ENCODE peak calls at places on chromosomes 16 and 17, in four cellular contexts. One of them, this sample, is unnamed.

GRCh38 chr16:31452631-31453106 is 6.6 kb upstream of the ARMC5 start:
- DNase-seq in GM12878: no peak
- DNase-seq in CD8-positive, alpha-beta memory T cell: no peak
- DNase-seq in K562: peak; percentile 41
- DNase-seq in this sample: no peak

GRCh38 chr17:65039349-65039988 is 17.1 kb downstream of the GNA13 start:
- DNase-seq in GM12878: peak; percentile 68
- DNase-seq in CD8-positive, alpha-beta memory T cell: peak; percentile 77
- DNase-seq in K562: no peak
- DNase-seq in this sample: no peak

GRCh38 chr17:35051183-35051578 is 12.3 kb downstream of the RFFL start:
- DNase-seq in GM12878: no peak
- DNase-seq in CD8-positive, alpha-beta memory T cell: peak; percentile 82
- DNase-seq in K562: no peak
- DNase-seq in this sample: no peak

GRCh38 chr17:62671553-62671952 is 44.1 kb downstream of the MRC2 start:
- DNase-seq in GM12878: no peak
- DNase-seq in CD8-positive, alpha-beta memory T cell: no peak
- DNase-seq in K562: peak; percentile 78
- DNase-seq in this sample: peak; percentile 73

GRCh38 chr17:68401288-68401687 is 56.0 kb downstream of the WIPI1 start:
- DNase-seq in GM12878: no peak
- DNase-seq in CD8-positive, alpha-beta memory T cell: no peak
- DNase-seq in K562: no peak
- DNase-seq in this sample: no peak

GRCh38 chr16:56336711-56337110 is 88.6 kb downstream of the AMFR start:
- DNase-seq in GM12878: no peak
- DNase-seq in CD8-positive, alpha-beta memory T cell: no peak
- DNase-seq in K562: no peak
- DNase-seq in this sample: no peak

GRCh38 chr16:11079657-11080187 is 135.4 kb downstream of the CLEC16A start:
- DNase-seq in GM12878: no peak
- DNase-seq in CD8-positive, alpha-beta memory T cell: no peak
- DNase-seq in K562: no peak
- DNase-seq in this sample: no peak

GRCh38 chr16:15690296-15690695 is 40.3 kb downstream of the NDE1 start:
- DNase-seq in GM12878: no peak
- DNase-seq in CD8-positive, alpha-beta memory T cell: no peak
- DNase-seq in K562: no peak
- DNase-seq in this sample: no peak

GRCh38 chr17:65292430-65292829 is 155.3 kb downstream of the RGS9 start:
- DNase-seq in GM12878: no peak
- DNase-seq in CD8-positive, alpha-beta memory T cell: no peak
- DNase-seq in K562: no peak
- DNase-seq in this sample: no peak

GRCh38 chr16:30184430-30185140 is 1.2 kb downstream of the CORO1A start:
- DNase-seq in GM12878: peak; percentile 28
- DNase-seq in CD8-positive, alpha-beta memory T cell: no peak
- DNase-seq in K562: peak; percentile 24
- DNase-seq in this sample: peak; percentile 21

GRCh38 chr16:67665598-67665997 is 952 bp downstream of the ENKD1 start:
- DNase-seq in GM12878: no peak
- DNase-seq in CD8-positive, alpha-beta memory T cell: no peak
- DNase-seq in K562: no peak
- DNase-seq in this sample: no peak

GRCh38 chr16:60945225-60945624 is 1091.0 kb downstream of the CDH8 start:
- DNase-seq in GM12878: no peak
- DNase-seq in CD8-positive, alpha-beta memory T cell: no peak
- DNase-seq in K562: peak; percentile 19
- DNase-seq in this sample: no peak

GRCh38 chr17:74457146-74457819 is 9.2 kb upstream of the CD300A start:
- DNase-seq in GM12878: no peak
- DNase-seq in CD8-positive, alpha-beta memory T cell: peak; percentile 50
- DNase-seq in K562: peak; percentile 69
- DNase-seq in this sample: peak; percentile 82

GRCh38 chr17:50817142-50817751 is 18.1 kb upstream of the WFIKKN2 start:
- DNase-seq in GM12878: no peak
- DNase-seq in CD8-positive, alpha-beta memory T cell: peak; percentile 48
- DNase-seq in K562: peak; percentile 83
- DNase-seq in this sample: peak; percentile 58

GRCh38 chr17:83128306-83129240 is 49.2 kb downstream of the METRNL start:
- DNase-seq in GM12878: no peak
- DNase-seq in CD8-positive, alpha-beta memory T cell: no peak
- DNase-seq in K562: no peak
- DNase-seq in this sample: peak; percentile 38

GRCh38 chr16:86044241-86044671 is 145.3 kb downstream of the IRF8 start:
- DNase-seq in GM12878: no peak
- DNase-seq in CD8-positive, alpha-beta memory T cell: peak; percentile 25
- DNase-seq in K562: peak; percentile 79
- DNase-seq in this sample: peak; percentile 71

GRCh38 chr16:88913870-88914269 is 47.4 kb upstream of the PABPN1L start:
- DNase-seq in GM12878: no peak
- DNase-seq in CD8-positive, alpha-beta memory T cell: no peak
- DNase-seq in K562: no peak
- DNase-seq in this sample: no peak
- H3K27me3 ChIP-seq in GM12878: no peaks in the 10 kb centered on the region
- H3K27me3 ChIP-seq in CD8-positive, alpha-beta memory T cell: no peaks in the 10 kb centered on the region
- H3K27me3 ChIP-seq in K562: no peaks in the 10 kb centered on the region
- H3K27me3 ChIP-seq in this sample: no peaks in the 10 kb centered on the region

GRCh38 chr17:29034510-29034909 is 8.4 kb upstream of the PIPOX start:
- DNase-seq in GM12878: no peak
- DNase-seq in CD8-positive, alpha-beta memory T cell: no peak
- DNase-seq in K562: no peak
- DNase-seq in this sample: no peak
- H3K27me3 ChIP-seq in GM12878: no peaks in the 10 kb centered on the region
- H3K27me3 ChIP-seq in CD8-positive, alpha-beta memory T cell: peaks cover 4% of the 10 kb centered on the region
- H3K27me3 ChIP-seq in K562: peaks cover 38% of the 10 kb centered on the region
- H3K27me3 ChIP-seq in this sample: peaks cover 3% of the 10 kb centered on the region

DNA sequence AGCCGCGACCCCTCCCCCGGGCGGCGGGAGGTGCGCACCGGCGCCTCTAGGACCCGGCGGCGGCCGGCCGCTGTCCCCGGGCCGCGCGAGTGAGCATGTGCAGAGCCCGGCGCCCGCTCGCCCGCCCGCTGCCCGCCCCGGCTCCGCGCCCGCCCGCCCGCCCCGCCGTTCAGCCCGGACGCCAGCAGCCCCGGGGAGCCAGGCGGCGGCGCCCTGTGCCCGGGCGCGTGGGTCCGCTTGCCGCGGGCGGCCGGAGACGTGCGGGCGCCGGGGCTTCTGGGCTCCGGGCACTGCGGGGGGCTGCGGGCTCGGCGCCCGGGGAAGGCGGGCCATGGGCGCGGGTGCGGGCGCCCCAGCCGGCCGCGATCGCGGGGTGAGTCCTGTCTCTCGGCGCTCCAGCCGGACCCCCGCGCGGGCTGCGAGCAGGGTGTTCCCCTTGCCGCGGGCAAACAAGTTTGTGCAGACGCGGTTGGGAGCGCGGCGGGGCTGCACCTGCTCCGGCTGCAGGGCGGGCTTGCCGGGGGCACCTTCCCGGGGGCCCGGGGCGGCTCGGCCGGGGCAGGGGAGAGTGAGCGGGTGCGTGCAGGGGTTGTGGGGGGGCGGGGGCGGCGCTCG is at the start of gene WSCD1:
- DNase-seq in GM12878: no peak
- DNase-seq in CD8-positive, alpha-beta memory T cell: no peak
- DNase-seq in K562: no peak
- DNase-seq in this sample: peak; percentile 29
- H3K27me3 ChIP-seq in GM12878: no peaks in the 10 kb centered on the region
- H3K27me3 ChIP-seq in CD8-positive, alpha-beta memory T cell: peaks cover 6% of the 10 kb centered on the region
- H3K27me3 ChIP-seq in K562: no peaks in the 10 kb centered on the region
- H3K27me3 ChIP-seq in this sample: no peaks in the 10 kb centered on the region

GRCh38 chr17:56426901-56427300 is 166.6 kb upstream of the NOG start:
- DNase-seq in GM12878: no peak
- DNase-seq in CD8-positive, alpha-beta memory T cell: no peak
- DNase-seq in K562: no peak
- DNase-seq in this sample: no peak
- H3K27me3 ChIP-seq in GM12878: no peaks in the 10 kb centered on the region
- H3K27me3 ChIP-seq in CD8-positive, alpha-beta memory T cell: no peaks in the 10 kb centered on the region
- H3K27me3 ChIP-seq in K562: no peaks in the 10 kb centered on the region
- H3K27me3 ChIP-seq in this sample: peaks cover 2% of the 10 kb centered on the region

DNA sequence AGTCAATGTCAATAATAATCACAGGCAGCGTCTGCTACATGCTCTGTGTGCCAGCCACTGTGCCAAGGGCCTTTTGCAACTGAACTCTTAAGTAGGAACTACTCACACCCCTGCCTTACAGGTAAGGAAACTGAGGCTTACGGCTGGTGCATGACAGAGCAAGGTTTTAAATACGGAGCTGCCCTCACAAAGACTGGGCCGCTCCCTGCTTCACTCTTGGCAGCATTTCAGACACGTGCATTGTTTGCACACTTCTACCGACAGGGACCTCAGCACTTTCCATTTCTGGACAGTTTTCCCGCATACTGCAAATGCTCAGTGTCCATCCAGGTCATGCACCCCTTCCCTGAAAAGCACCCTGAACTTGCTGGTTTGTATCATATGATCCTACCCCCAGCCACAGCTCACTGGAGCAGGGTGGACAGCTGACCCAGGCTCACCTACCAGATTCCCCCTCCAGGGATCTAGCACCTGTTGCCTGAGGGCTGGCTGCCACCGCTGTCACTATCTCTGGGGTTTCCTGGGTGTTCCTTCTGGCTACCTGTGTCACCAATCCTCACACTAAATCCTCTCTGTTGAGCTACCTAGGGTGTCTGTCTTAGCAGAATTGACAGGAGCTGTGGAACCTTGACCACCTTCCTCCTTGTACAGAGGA is 142.9 kb downstream of the C16orf78 start:
- DNase-seq in GM12878: no peak
- DNase-seq in CD8-positive, alpha-beta memory T cell: no peak
- DNase-seq in K562: no peak
- DNase-seq in this sample: no peak
- H3K27me3 ChIP-seq in GM12878: no peaks in the 10 kb centered on the region
- H3K27me3 ChIP-seq in CD8-positive, alpha-beta memory T cell: no peaks in the 10 kb centered on the region
- H3K27me3 ChIP-seq in K562: no peaks in the 10 kb centered on the region
- H3K27me3 ChIP-seq in this sample: no peaks in the 10 kb centered on the region